ENCODE peak calls at places on chromosomes 11 and 22, in eight cellular contexts. L is suprapubic skin, T is mammary epithelial cell, B is BJ, W is fibroblast of pulmonary artery, A is dorsolateral prefrontal cortex, I is colonic mucosa, E is IMR-90. F is an unnamed sample.

GRCh38 chr11:67638535-67639437 is 777 bp downstream of the TBX10 start:
- DNase-seq in W (no peak), I (no peak), A (no peak), E (no peak), L (no peak), B (no peak), T (no peak), F (no peak)

GRCh38 chr22:35743466-35743865 is 25.8 kb downstream of the APOL5 start:
- DNase-seq in I (no peak), W (no peak), L (no peak), E (peak; percentile 19), B (no peak), T (no peak), A (no peak), F (no peak)

GRCh38 chr11:41498726-41499125 is 39.3 kb upstream of the LRRC4C start:
- DNase-seq in T (no peak), A (no peak), E (no peak), I (no peak), B (no peak), W (peak; percentile 51), L (no peak), F (no peak)

GRCh38 chr11:130721282-130721681 is 195.0 kb downstream of the SNX19 start:
- DNase-seq in L (no peak), T (no peak), E (no peak), B (no peak), A (no peak), I (no peak), W (no peak), F (no peak)

GRCh38 chr11:134372961-134373360 is 39.1 kb downstream of the B3GAT1 start:
- DNase-seq in L (peak; percentile 49), B (no peak), A (peak; percentile 61), W (no peak), T (no peak), E (no peak), I (no peak), F (no peak)

GRCh38 chr11:75429902-75430691 is 2.9 kb downstream of the KLHL35 start:
- DNase-seq in T (peak; percentile 58), E (peak; percentile 63), A (no peak), L (no peak), W (peak; percentile 70), B (no peak), I (peak; percentile 62), F (peak; percentile 46)

GRCh38 chr22:38744981-38745380 is 10.8 kb downstream of the SUN2 start:
- DNase-seq in W (no peak), A (no peak), I (no peak), E (no peak), B (no peak), L (no peak), T (no peak), F (no peak)

GRCh38 chr22:20571531-20572007 is 64.2 kb downstream of the MED15 start:
- DNase-seq in E (no peak), L (no peak), I (peak; percentile 46), W (peak; percentile 51), A (no peak), B (no peak), T (no peak), F (peak; percentile 21)

GRCh38 chr11:66421492-66422205 is 814 bp downstream of the NPAS4 start:
- DNase-seq in L (peak; percentile 93), T (peak; percentile 71), A (peak; percentile 81), I (peak; percentile 90), B (peak; percentile 16), W (peak; percentile 91), E (peak; percentile 87), F (peak; percentile 78)

GRCh38 chr22:49152146-49152929 is 675.3 kb downstream of the BRD1 start:
- DNase-seq in A (no peak), I (no peak), B (no peak), T (no peak), L (peak; percentile 46), W (no peak), E (no peak), F (no peak)

GRCh38 chr22:45978275-45978713 is 1.3 kb upstream of the WNT7B start:
- DNase-seq in I (no peak), T (no peak), A (no peak), L (no peak), W (no peak), E (no peak), B (no peak), F (no peak)

GRCh38 chr22:45977003-45977395 is at the start of gene WNT7B:
- DNase-seq in L (no peak), I (no peak), E (no peak), A (no peak), B (no peak), W (no peak), T (peak; percentile 78), F (no peak)

GRCh38 chr22:45977551-45978274 is 751 bp upstream of the WNT7B start:
- DNase-seq in L (no peak), W (no peak), A (no peak), E (peak; percentile 22), B (no peak), I (no peak), T (no peak), F (no peak)

GRCh38 chr22:45975266-45976161 is 1.4 kb downstream of the WNT7B start:
- DNase-seq in I (no peak), A (no peak), T (peak; percentile 53), B (no peak), W (no peak), L (no peak), E (no peak), F (no peak)

DNA sequence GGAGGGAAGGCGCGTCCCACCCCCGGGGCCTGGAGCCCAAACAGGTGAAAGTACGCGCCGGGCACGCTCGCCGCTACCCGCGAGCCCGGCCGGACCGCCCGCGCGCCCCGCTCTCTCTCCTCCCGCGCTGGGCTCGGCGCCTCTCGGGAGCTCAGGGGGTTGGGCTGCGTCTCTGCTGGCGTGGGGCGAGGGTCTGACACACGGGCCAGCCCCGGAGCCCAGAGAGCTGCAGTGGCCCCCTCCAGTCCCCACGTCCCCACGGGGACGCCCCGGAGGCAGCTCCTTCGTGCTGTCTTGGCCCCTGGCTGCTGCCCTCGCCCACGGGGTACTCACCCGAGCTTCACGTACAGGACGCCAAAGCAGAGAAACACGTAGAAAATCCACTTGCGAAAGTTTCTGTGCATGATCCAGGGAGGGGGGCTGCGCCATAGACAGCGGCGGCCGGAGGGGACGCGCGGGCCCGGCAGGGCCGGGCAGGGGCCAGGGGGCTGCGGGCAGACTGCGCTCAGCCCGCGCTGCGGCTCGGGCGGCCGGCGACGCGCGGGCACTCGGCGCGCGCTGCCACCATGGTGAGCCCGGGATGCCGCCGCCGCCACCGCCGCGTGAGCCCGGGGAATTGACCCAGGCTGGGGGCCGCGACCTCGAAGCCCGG is 485 bp downstream of the WNT7B start:
- DNase-seq in A (no peak), W (no peak), I (no peak), E (no peak), T (peak; percentile 33), B (no peak), L (no peak), F (no peak)
- H3K4me3 ChIP-seq in A (peak overlapping the region; percentile 62), W (no peak overlapping the region), I (no peak overlapping the region), E (peak overlapping the region; percentile 21), T (peak overlapping the region; percentile 43), B (peak overlapping the region; percentile 3), L (peak overlapping the region; percentile 59), F (no peak overlapping the region)

GRCh38 chr11:60378359-60378758 is at the start of gene MS4A7:
- DNase-seq in L (no peak), B (no peak), I (no peak), A (no peak), W (no peak), T (no peak), E (no peak), F (peak; percentile 67)
- H3K4me3 ChIP-seq in L (peak within 1 kb of the TSS; percentile 33), B (no peak within 1 kb of the TSS), I (no peak within 1 kb of the TSS), A (peak within 1 kb of the TSS; percentile 9), W (no peak within 1 kb of the TSS), T (no peak within 1 kb of the TSS), E (no peak within 1 kb of the TSS), F (no peak within 1 kb of the TSS)

DNA sequence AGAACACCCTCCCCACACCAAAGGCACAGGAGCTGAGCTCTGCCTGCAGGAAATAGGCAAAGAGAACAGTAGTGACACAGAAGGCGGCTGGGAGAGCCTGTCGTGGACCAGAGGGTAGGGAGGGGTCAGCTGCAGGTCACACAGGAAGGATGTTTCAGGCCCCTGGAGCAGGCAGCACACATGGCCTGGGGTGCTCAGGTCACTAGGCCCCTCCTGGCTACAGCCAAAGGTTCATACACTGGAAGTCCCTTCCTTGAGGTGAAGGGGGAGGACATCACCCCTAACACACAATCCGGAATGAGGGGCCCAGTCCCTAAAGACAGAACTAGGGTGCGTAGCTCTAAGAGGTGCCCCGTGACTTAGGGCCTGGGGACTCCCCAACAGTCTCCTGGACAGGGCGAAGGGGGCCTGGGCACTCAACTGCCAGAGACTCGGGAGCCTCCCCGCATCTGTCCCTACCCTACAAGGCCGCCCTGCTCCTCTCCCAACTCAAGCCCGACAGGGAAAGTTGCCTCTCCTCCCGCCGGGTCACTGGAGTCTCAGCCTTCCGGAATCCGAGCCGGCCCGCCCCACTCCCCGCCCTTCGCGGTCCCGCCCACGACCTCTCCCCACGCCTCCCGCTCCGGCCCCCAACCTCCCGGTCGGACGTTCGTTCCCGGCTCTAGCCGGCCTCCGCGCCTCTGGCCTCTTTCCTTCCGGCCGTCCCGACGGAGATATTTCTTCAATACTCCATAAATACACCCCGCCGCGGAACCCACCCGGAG is at the start of gene CYB5R2:
- DNase-seq in I (peak; percentile 85), A (no peak), B (no peak), L (peak; percentile 83), T (no peak), E (peak; percentile 5), W (peak; percentile 58), F (no peak)
- H3K4me3 ChIP-seq in I (peak within 1 kb of the TSS; percentile 79), A (peak within 1 kb of the TSS; percentile 73), B (peak within 1 kb of the TSS; percentile 57), L (peak within 1 kb of the TSS; percentile 52), T (no peak within 1 kb of the TSS), E (peak within 1 kb of the TSS; percentile 35), W (peak within 1 kb of the TSS; percentile 55), F (no peak within 1 kb of the TSS)

GRCh38 chr11:13008625-13009475 is at the start of gene RASSF10:
- DNase-seq in E (no peak), T (peak; percentile 91), W (peak; percentile 6), B (no peak), L (peak; percentile 78), I (peak; percentile 93), A (no peak), F (no peak)

GRCh38 chr11:13010737-13011342 is 1.7 kb downstream of the RASSF10 start:
- DNase-seq in A (no peak), I (peak; percentile 54), T (peak; percentile 53), W (no peak), B (no peak), E (no peak), L (peak; percentile 63), F (no peak)

GRCh38 chr11:13007702-13008435 is 1.2 kb upstream of the RASSF10 start:
- DNase-seq in I (peak; percentile 26), W (no peak), L (no peak), E (no peak), B (no peak), T (peak; percentile 73), A (no peak), F (no peak)

GRCh38 chr11:13009921-13010736 is 1.0 kb downstream of the RASSF10 start:
- DNase-seq in L (peak; percentile 64), A (no peak), B (no peak), I (peak; percentile 46), T (peak; percentile 68), W (no peak), E (peak; percentile 7), F (no peak)

DNA sequence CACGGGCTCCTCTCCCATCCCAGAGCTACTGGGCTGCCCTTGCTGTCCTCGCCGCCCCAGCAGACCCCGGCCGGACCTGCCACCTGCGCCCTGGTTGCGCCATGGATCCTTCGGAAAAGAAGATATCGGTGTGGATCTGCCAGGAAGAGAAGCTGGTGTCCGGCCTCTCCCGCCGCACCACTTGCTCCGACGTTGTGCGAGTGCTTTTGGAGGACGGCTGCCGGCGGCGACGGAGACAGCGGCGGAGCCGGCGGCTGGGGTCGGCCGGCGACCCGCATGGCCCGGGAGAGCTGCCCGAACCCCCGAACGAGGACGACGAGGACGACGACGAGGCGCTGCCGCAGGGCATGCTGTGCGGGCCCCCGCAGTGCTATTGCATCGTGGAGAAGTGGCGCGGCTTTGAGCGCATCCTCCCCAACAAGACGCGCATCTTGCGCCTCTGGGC is 382 bp downstream of the RASSF10 start:
- DNase-seq in T (no peak), L (no peak), I (no peak), B (no peak), A (no peak), W (no peak), E (no peak), F (no peak)
- H3K4me3 ChIP-seq in T (peak overlapping the region; percentile 54), L (peak overlapping the region; percentile 63), I (peak overlapping the region; percentile 21), B (no peak overlapping the region), A (peak overlapping the region; percentile 63), W (no peak overlapping the region), E (no peak overlapping the region), F (no peak overlapping the region)

F was measured in Jurkat, Clone E6-1.